ENCODE peak calls at places on chromosome 3, in five cellular contexts. One of them, this sample, is unnamed.

GRCh38 chr3:189641776-189642175 is 10.6 kb downstream of the TP63 start:
- DNase-seq in dorsolateral prefrontal cortex: no peak
- DNase-seq in H9: no peak
- DNase-seq in A549: no peak
- DNase-seq in HCT116: no peak
- DNase-seq in this sample: no peak

GRCh38 chr3:196287066-196287404 is 491 bp downstream of the PCYT1A start:
- DNase-seq in H9: no peak
- DNase-seq in dorsolateral prefrontal cortex: no peak
- DNase-seq in HCT116: no peak
- DNase-seq in A549: peak
- DNase-seq in this sample: no peak

GRCh38 chr3:25508901-25509300 is 80.8 kb downstream of the RARB start:
- DNase-seq in dorsolateral prefrontal cortex: no peak
- DNase-seq in H9: no peak
- DNase-seq in HCT116: no peak
- DNase-seq in A549: peak
- DNase-seq in this sample: no peak

GRCh38 chr3:58801541-58801940 is 135.0 kb upstream of the FAM3D start:
- DNase-seq in dorsolateral prefrontal cortex: no peak
- DNase-seq in HCT116: no peak
- DNase-seq in H9: no peak
- DNase-seq in A549: no peak
- DNase-seq in this sample: no peak

GRCh38 chr3:114519415-114519814 is 225.6 kb downstream of the TIGIT start:
- DNase-seq in A549: peak
- DNase-seq in HCT116: no peak
- DNase-seq in dorsolateral prefrontal cortex: no peak
- DNase-seq in H9: peak
- DNase-seq in this sample: no peak

GRCh38 chr3:142363936-142364467 is 83.8 kb downstream of the XRN1 start:
- DNase-seq in dorsolateral prefrontal cortex: no peak
- DNase-seq in A549: no peak
- DNase-seq in H9: no peak
- DNase-seq in HCT116: no peak
- DNase-seq in this sample: no peak

GRCh38 chr3:108818404-108818803 is 4.2 kb upstream of the TRAT1 start:
- DNase-seq in dorsolateral prefrontal cortex: no peak
- DNase-seq in H9: peak
- DNase-seq in HCT116: peak
- DNase-seq in A549: peak
- DNase-seq in this sample: no peak

GRCh38 chr3:138036572-138036971 is 26.6 kb downstream of the CLDN18 start:
- DNase-seq in HCT116: no peak
- DNase-seq in H9: no peak
- DNase-seq in A549: no peak
- DNase-seq in dorsolateral prefrontal cortex: no peak
- DNase-seq in this sample: no peak

GRCh38 chr3:53258600-53259426 is 3.0 kb upstream of the TKT start:
- DNase-seq in H9: peak
- DNase-seq in dorsolateral prefrontal cortex: no peak
- DNase-seq in HCT116: no peak
- DNase-seq in A549: no peak
- DNase-seq in this sample: no peak

GRCh38 chr3:44252332-44252731 is 10.6 kb downstream of the TOPAZ1 start:
- DNase-seq in dorsolateral prefrontal cortex: no peak
- DNase-seq in A549: no peak
- DNase-seq in H9: no peak
- DNase-seq in HCT116: no peak
- DNase-seq in this sample: no peak

GRCh38 chr3:187678869-187679268 is 8.7 kb upstream of the SST start:
- DNase-seq in A549: peak
- DNase-seq in H9: peak
- DNase-seq in dorsolateral prefrontal cortex: no peak
- DNase-seq in HCT116: peak
- DNase-seq in this sample: no peak

GRCh38 chr3:150763841-150764483 is 993 bp upstream of the SIAH2 start:
- DNase-seq in H9: peak
- DNase-seq in dorsolateral prefrontal cortex: peak
- DNase-seq in A549: peak
- DNase-seq in HCT116: peak
- DNase-seq in this sample: peak

GRCh38 chr3:138923531-138923994 is 23.4 kb downstream of the FOXL2 start:
- DNase-seq in H9: peak
- DNase-seq in dorsolateral prefrontal cortex: peak
- DNase-seq in HCT116: peak
- DNase-seq in A549: peak
- DNase-seq in this sample: peak

GRCh38 chr3:157248590-157249425 is 88.9 kb upstream of the CCNL1 start:
- DNase-seq in HCT116: peak
- DNase-seq in dorsolateral prefrontal cortex: no peak
- DNase-seq in H9: no peak
- DNase-seq in A549: peak
- DNase-seq in this sample: no peak

GRCh38 chr3:8966150-8966819 is 3.0 kb upstream of the RAD18 start:
- DNase-seq in A549: no peak
- DNase-seq in dorsolateral prefrontal cortex: no peak
- DNase-seq in HCT116: no peak
- DNase-seq in H9: no peak
- DNase-seq in this sample: no peak

GRCh38 chr3:40645883-40646282 is 121.1 kb downstream of the ZNF621 start:
- DNase-seq in H9: no peak
- DNase-seq in dorsolateral prefrontal cortex: no peak
- DNase-seq in HCT116: no peak
- DNase-seq in A549: no peak
- DNase-seq in this sample: no peak

GRCh38 chr3:46932455-46933225 is 43.9 kb downstream of the CCDC12 start:
- DNase-seq in dorsolateral prefrontal cortex: peak
- DNase-seq in H9: no peak
- DNase-seq in A549: no peak
- DNase-seq in HCT116: no peak
- DNase-seq in this sample: no peak
- TF ChIP-seq CTCF in dorsolateral prefrontal cortex: no peak
- TF ChIP-seq CTCF in H9: peak
- TF ChIP-seq CTCF in A549: no peak
- TF ChIP-seq CTCF in HCT116: peak
- TF ChIP-seq CTCF in this sample: no peak

GRCh38 chr3:128503164-128503651 is 10.2 kb upstream of the GATA2 start:
- DNase-seq in HCT116: no peak
- DNase-seq in H9: peak
- DNase-seq in A549: peak
- DNase-seq in dorsolateral prefrontal cortex: no peak
- DNase-seq in this sample: no peak
- TF ChIP-seq CTCF in HCT116: peak
- TF ChIP-seq CTCF in H9: peak
- TF ChIP-seq CTCF in A549: peak
- TF ChIP-seq CTCF in dorsolateral prefrontal cortex: no peak
- TF ChIP-seq CTCF in this sample: no peak

GRCh38 chr3:49675912-49676311 is 1.8 kb downstream of the APEH start:
- DNase-seq in HCT116: no peak
- DNase-seq in H9: no peak
- DNase-seq in dorsolateral prefrontal cortex: no peak
- DNase-seq in A549: no peak
- DNase-seq in this sample: no peak

GRCh38 chr3:49673131-49673714 is 928 bp upstream of the APEH start:
- DNase-seq in H9: no peak
- DNase-seq in HCT116: peak
- DNase-seq in A549: peak
- DNase-seq in dorsolateral prefrontal cortex: no peak
- DNase-seq in this sample: no peak

GRCh38 chr3:49671291-49672288 is 2.6 kb upstream of the APEH start:
- DNase-seq in A549: peak
- DNase-seq in H9: peak
- DNase-seq in dorsolateral prefrontal cortex: peak
- DNase-seq in HCT116: peak
- DNase-seq in this sample: no peak

GRCh38 chr3:49673715-49674490 is at the start of gene APEH:
- DNase-seq in A549: peak
- DNase-seq in HCT116: peak
- DNase-seq in dorsolateral prefrontal cortex: peak
- DNase-seq in H9: peak
- DNase-seq in this sample: peak

DNA sequence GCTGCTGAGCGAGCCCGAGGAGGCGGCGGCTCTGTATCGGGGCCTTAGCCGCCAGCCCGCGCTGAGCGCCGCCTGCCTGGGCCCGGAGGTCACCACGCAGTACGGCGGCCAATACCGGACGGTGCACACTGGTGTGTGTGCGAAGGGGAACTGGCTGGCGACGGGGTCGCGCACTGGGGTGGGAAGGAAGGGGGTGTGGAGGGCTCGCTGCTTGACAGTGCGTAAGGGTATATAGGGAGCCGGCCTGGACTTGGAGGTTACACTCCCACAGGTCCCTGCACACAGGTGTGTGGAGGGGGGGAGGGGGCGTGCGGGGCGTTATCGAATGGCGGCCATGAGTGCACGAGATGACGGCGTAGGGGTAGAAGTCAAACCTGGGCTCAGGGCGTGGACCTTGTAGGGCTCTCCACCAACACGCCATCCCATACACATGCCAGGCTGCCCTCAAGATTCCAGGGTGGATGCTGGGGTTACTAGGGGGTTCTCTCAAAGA is 386 bp downstream of the APEH start:
- DNase-seq in dorsolateral prefrontal cortex: no peak
- DNase-seq in A549: no peak
- DNase-seq in H9: no peak
- DNase-seq in HCT116: no peak
- DNase-seq in this sample: no peak
- TF ChIP-seq CTCF in dorsolateral prefrontal cortex: no peak
- TF ChIP-seq CTCF in A549: no peak
- TF ChIP-seq CTCF in H9: peak
- TF ChIP-seq CTCF in HCT116: no peak
- TF ChIP-seq CTCF in this sample: no peak

DNA sequence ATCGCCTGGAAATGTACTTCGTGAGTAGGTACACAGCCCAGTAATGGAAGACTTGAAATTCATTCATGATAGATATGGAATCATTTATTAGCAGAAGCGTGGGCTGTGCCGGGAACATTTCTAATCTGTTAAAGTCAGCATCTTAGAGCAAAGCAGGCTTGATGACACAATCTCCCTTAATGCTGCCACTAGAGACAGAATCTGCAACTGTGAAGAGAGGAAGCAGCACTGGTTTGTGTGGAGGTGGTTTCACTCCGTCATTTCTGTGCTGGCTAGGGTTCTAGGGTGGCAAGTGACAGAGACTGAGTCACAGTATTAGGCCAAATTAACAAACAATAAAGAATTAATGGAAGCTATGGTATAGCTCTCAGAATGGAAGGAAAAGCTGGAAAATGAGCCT is 225.1 kb upstream of the PROK2 start:
- DNase-seq in A549: no peak
- DNase-seq in H9: no peak
- DNase-seq in dorsolateral prefrontal cortex: no peak
- DNase-seq in HCT116: no peak
- DNase-seq in this sample: no peak
- TF ChIP-seq CTCF in A549: no peak
- TF ChIP-seq CTCF in H9: no peak
- TF ChIP-seq CTCF in dorsolateral prefrontal cortex: no peak
- TF ChIP-seq CTCF in HCT116: no peak
- TF ChIP-seq CTCF in this sample: no peak

DNA sequence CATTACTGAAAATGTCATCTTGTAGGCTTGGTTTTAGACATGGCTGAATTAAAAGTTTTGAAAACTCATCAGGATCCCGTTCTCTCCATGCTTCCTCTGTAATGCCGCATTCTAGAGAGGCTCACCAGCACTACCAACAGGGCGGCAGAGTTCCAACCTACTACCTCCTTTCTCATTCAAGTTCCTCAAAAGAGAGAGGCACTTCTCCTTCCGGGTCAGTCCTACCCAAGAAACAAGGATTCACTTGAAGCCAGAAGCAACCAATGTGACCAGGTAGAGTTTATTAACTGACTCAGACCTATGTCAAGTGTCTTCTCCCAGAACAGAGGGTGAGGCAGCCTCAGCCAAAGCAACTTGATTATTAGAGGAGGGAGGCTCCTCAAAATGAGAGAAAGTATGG is 59.8 kb upstream of the GYG1 start:
- DNase-seq in A549: no peak
- DNase-seq in H9: no peak
- DNase-seq in dorsolateral prefrontal cortex: no peak
- DNase-seq in HCT116: no peak
- DNase-seq in this sample: no peak
- TF ChIP-seq CTCF in A549: no peak
- TF ChIP-seq CTCF in H9: peak
- TF ChIP-seq CTCF in dorsolateral prefrontal cortex: no peak
- TF ChIP-seq CTCF in HCT116: no peak
- TF ChIP-seq CTCF in this sample: no peak

GRCh38 chr3:167300210-167300609 is 79.9 kb downstream of the ZBBX start:
- DNase-seq in dorsolateral prefrontal cortex: no peak
- DNase-seq in A549: no peak
- DNase-seq in H9: no peak
- DNase-seq in HCT116: no peak
- DNase-seq in this sample: no peak

GRCh38 chr3:167302710-167303109 is 77.4 kb downstream of the ZBBX start:
- DNase-seq in H9: no peak
- DNase-seq in A549: no peak
- DNase-seq in dorsolateral prefrontal cortex: no peak
- DNase-seq in HCT116: no peak
- DNase-seq in this sample: no peak

GRCh38 chr3:167304077-167304476 is 76.0 kb downstream of the ZBBX start:
- DNase-seq in H9: no peak
- DNase-seq in HCT116: peak
- DNase-seq in A549: peak
- DNase-seq in dorsolateral prefrontal cortex: no peak
- DNase-seq in this sample: no peak

GRCh38 chr3:167305340-167305739 is 74.8 kb downstream of the ZBBX start:
- DNase-seq in A549: no peak
- DNase-seq in H9: no peak
- DNase-seq in HCT116: no peak
- DNase-seq in dorsolateral prefrontal cortex: no peak
- DNase-seq in this sample: no peak
- TF ChIP-seq CTCF in A549: no peak
- TF ChIP-seq CTCF in H9: no peak
- TF ChIP-seq CTCF in HCT116: no peak
- TF ChIP-seq CTCF in dorsolateral prefrontal cortex: no peak
- TF ChIP-seq CTCF in this sample: no peak

This sample was measured in omental fat pad.